ENCODE peak calls at places on chromosome 20, in ten cellular contexts. R, L, Z, Y, A, P, W, J, U and E are unnamed samples.

GRCh38 chr20:58406422-58407001 is 17.5 kb downstream of the VAPB start:
- DNase-seq in J (no peak), A (no peak), W (no peak), L (no peak), P (no peak), Y (no peak), Z (no peak), R (no peak), U (no peak), E (no peak)

GRCh38 chr20:62707981-62708521 is 585 bp upstream of the NTSR1 start:
- DNase-seq in Z (no peak), Y (no peak), P (peak; percentile 68), L (no peak), A (no peak), J (peak; percentile 65), W (peak; percentile 9), U (no peak), R (peak; percentile 91), E (no peak)

GRCh38 chr20:25059487-25059820 is 1.5 kb upstream of the ACSS1 start:
- DNase-seq in J (no peak), Y (no peak), W (no peak), U (no peak), Z (no peak), P (no peak), A (no peak), R (no peak), L (no peak), E (no peak)

GRCh38 chr20:53623454-53624206 is 30.0 kb upstream of the ZNF217 start:
- DNase-seq in U (peak; percentile 79), A (no peak), Z (peak; percentile 34), W (peak; percentile 94), P (peak; percentile 71), L (peak; percentile 82), R (peak; percentile 74), J (peak; percentile 87), Y (no peak), E (no peak)

GRCh38 chr20:43936371-43936770 is 21.7 kb downstream of the TOX2 start:
- DNase-seq in A (no peak), Z (no peak), W (no peak), U (no peak), P (no peak), Y (no peak), R (no peak), L (no peak), J (no peak), E (no peak)

GRCh38 chr20:52312131-52312729 is 120.7 kb upstream of the ZFP64 start:
- DNase-seq in A (peak; percentile 2), L (peak; percentile 32), Z (no peak), R (peak; percentile 20), P (peak; percentile 55), J (peak; percentile 68), Y (peak; percentile 6), W (peak; percentile 57), U (peak; percentile 75), E (no peak)

GRCh38 chr20:50015993-50016770 is 33.4 kb downstream of the SNAI1 start:
- DNase-seq in A (no peak), R (no peak), P (no peak), W (no peak), Y (no peak), Z (no peak), J (peak; percentile 82), L (no peak), U (no peak), E (no peak)

GRCh38 chr20:29689411-29690225 is 1567.8 kb upstream of the DEFB115 start:
- DNase-seq in Z (no peak), P (no peak), U (no peak), J (no peak), A (no peak), W (no peak), Y (no peak), L (peak; percentile 14), R (peak; percentile 72), E (no peak)

GRCh38 chr20:8853805-8854338 is 215.0 kb upstream of the PLCB4 start:
- DNase-seq in Y (no peak), Z (peak; percentile 5), W (peak; percentile 89), R (peak; percentile 68), A (no peak), U (peak; percentile 42), P (peak; percentile 70), J (peak; percentile 85), L (no peak), E (no peak)

GRCh38 chr20:50277064-50277415 is 86.4 kb downstream of the CEBPB start:
- DNase-seq in R (no peak), P (no peak), L (no peak), U (no peak), A (no peak), Y (no peak), W (no peak), Z (no peak), J (no peak), E (no peak)

GRCh38 chr20:50278684-50279531 is 88.3 kb downstream of the CEBPB start:
- DNase-seq in R (no peak), U (peak; percentile 81), A (no peak), P (peak; percentile 54), J (no peak), Z (no peak), L (peak; percentile 97), Y (no peak), W (peak; percentile 33), E (no peak)